ENCODE peak calls at places on chromosomes 1 and 21, in nine cellular contexts. One of them, this sample, is unnamed.

GRCh38 chr21:43850728-43851295 is 14.2 kb upstream of the AGPAT3 start:
- DNase-seq in A172: no peak
- DNase-seq in HFFc6: no peak
- DNase-seq in WERI-Rb-1: no peak
- DNase-seq in HepG2: no peak
- DNase-seq in naive thymus-derived CD4-positive, alpha-beta T cell: no peak
- DNase-seq in SK-N-SH: no peak
- DNase-seq in dermis blood vessel endothelial cell: no peak
- DNase-seq in hypothalamus: no peak
- DNase-seq in this sample: no peak

GRCh38 chr1:101250219-101250618 is 13.4 kb downstream of the S1PR1 start:
- DNase-seq in A172: no peak
- DNase-seq in HFFc6: no peak
- DNase-seq in WERI-Rb-1: no peak
- DNase-seq in HepG2: no peak
- DNase-seq in naive thymus-derived CD4-positive, alpha-beta T cell: no peak
- DNase-seq in SK-N-SH: no peak
- DNase-seq in dermis blood vessel endothelial cell: peak; percentile 42
- DNase-seq in hypothalamus: no peak
- DNase-seq in this sample: no peak

GRCh38 chr1:27099154-27099903 is 55.6 kb downstream of the SLC9A1 start:
- DNase-seq in A172: peak; percentile 68
- DNase-seq in HFFc6: peak; percentile 90
- DNase-seq in WERI-Rb-1: peak; percentile 80
- DNase-seq in HepG2: peak; percentile 55
- DNase-seq in naive thymus-derived CD4-positive, alpha-beta T cell: no peak
- DNase-seq in SK-N-SH: peak; percentile 62
- DNase-seq in dermis blood vessel endothelial cell: no peak
- DNase-seq in hypothalamus: no peak
- DNase-seq in this sample: no peak

GRCh38 chr1:43938383-43938782 is 4.8 kb downstream of the ARTN start:
- DNase-seq in A172: no peak
- DNase-seq in HFFc6: no peak
- DNase-seq in WERI-Rb-1: no peak
- DNase-seq in HepG2: no peak
- DNase-seq in naive thymus-derived CD4-positive, alpha-beta T cell: no peak
- DNase-seq in SK-N-SH: no peak
- DNase-seq in dermis blood vessel endothelial cell: no peak
- DNase-seq in hypothalamus: no peak
- DNase-seq in this sample: no peak

GRCh38 chr1:76949503-76949902 is 82.2 kb downstream of the ST6GALNAC5 start:
- DNase-seq in A172: peak; percentile 46
- DNase-seq in HFFc6: peak; percentile 83
- DNase-seq in WERI-Rb-1: no peak
- DNase-seq in HepG2: no peak
- DNase-seq in naive thymus-derived CD4-positive, alpha-beta T cell: no peak
- DNase-seq in SK-N-SH: no peak
- DNase-seq in dermis blood vessel endothelial cell: no peak
- DNase-seq in hypothalamus: no peak
- DNase-seq in this sample: no peak

GRCh38 chr1:22972760-22973159 is at the start of gene LACTBL1:
- DNase-seq in A172: no peak
- DNase-seq in HFFc6: no peak
- DNase-seq in WERI-Rb-1: peak; percentile 76
- DNase-seq in HepG2: no peak
- DNase-seq in naive thymus-derived CD4-positive, alpha-beta T cell: no peak
- DNase-seq in SK-N-SH: no peak
- DNase-seq in dermis blood vessel endothelial cell: no peak
- DNase-seq in hypothalamus: no peak
- DNase-seq in this sample: no peak

GRCh38 chr1:207026177-207026576 is 6.4 kb downstream of the C1orf116 start:
- DNase-seq in A172: peak; percentile 41
- DNase-seq in HFFc6: peak; percentile 54
- DNase-seq in WERI-Rb-1: no peak
- DNase-seq in HepG2: no peak
- DNase-seq in naive thymus-derived CD4-positive, alpha-beta T cell: no peak
- DNase-seq in SK-N-SH: no peak
- DNase-seq in dermis blood vessel endothelial cell: no peak
- DNase-seq in hypothalamus: no peak
- DNase-seq in this sample: peak; percentile 15

GRCh38 chr1:222754386-222755139 is 17.6 kb downstream of the FAM177B start:
- DNase-seq in A172: peak; percentile 91
- DNase-seq in HFFc6: peak; percentile 99
- DNase-seq in WERI-Rb-1: no peak
- DNase-seq in HepG2: no peak
- DNase-seq in naive thymus-derived CD4-positive, alpha-beta T cell: no peak
- DNase-seq in SK-N-SH: no peak
- DNase-seq in dermis blood vessel endothelial cell: no peak
- DNase-seq in hypothalamus: no peak
- DNase-seq in this sample: peak; percentile 74

GRCh38 chr1:57350619-57351018 is 73.2 kb downstream of the DAB1 start:
- DNase-seq in A172: no peak
- DNase-seq in HFFc6: no peak
- DNase-seq in WERI-Rb-1: no peak
- DNase-seq in HepG2: no peak
- DNase-seq in naive thymus-derived CD4-positive, alpha-beta T cell: no peak
- DNase-seq in SK-N-SH: no peak
- DNase-seq in dermis blood vessel endothelial cell: no peak
- DNase-seq in hypothalamus: no peak
- DNase-seq in this sample: no peak

GRCh38 chr1:214503553-214503952 is 47.8 kb downstream of the PTPN14 start:
- DNase-seq in A172: no peak
- DNase-seq in HFFc6: no peak
- DNase-seq in WERI-Rb-1: no peak
- DNase-seq in HepG2: peak; percentile 11
- DNase-seq in naive thymus-derived CD4-positive, alpha-beta T cell: no peak
- DNase-seq in SK-N-SH: no peak
- DNase-seq in dermis blood vessel endothelial cell: peak; percentile 20
- DNase-seq in hypothalamus: no peak
- DNase-seq in this sample: no peak

GRCh38 chr1:229238231-229238630 is 32.7 kb upstream of the RAB4A start:
- DNase-seq in A172: no peak
- DNase-seq in HFFc6: no peak
- DNase-seq in WERI-Rb-1: no peak
- DNase-seq in HepG2: no peak
- DNase-seq in naive thymus-derived CD4-positive, alpha-beta T cell: no peak
- DNase-seq in SK-N-SH: no peak
- DNase-seq in dermis blood vessel endothelial cell: no peak
- DNase-seq in hypothalamus: no peak
- DNase-seq in this sample: no peak

GRCh38 chr1:7613106-7613850 is 157.8 kb upstream of the VAMP3 start:
- DNase-seq in A172: peak; percentile 22
- DNase-seq in HFFc6: no peak
- DNase-seq in WERI-Rb-1: no peak
- DNase-seq in HepG2: no peak
- DNase-seq in naive thymus-derived CD4-positive, alpha-beta T cell: no peak
- DNase-seq in SK-N-SH: no peak
- DNase-seq in dermis blood vessel endothelial cell: no peak
- DNase-seq in hypothalamus: no peak
- DNase-seq in this sample: no peak

GRCh38 chr1:81802601-81803422 is 2.1 kb downstream of the ADGRL2 start:
- DNase-seq in A172: no peak
- DNase-seq in HFFc6: peak; percentile 33
- DNase-seq in WERI-Rb-1: peak; percentile 49
- DNase-seq in HepG2: no peak
- DNase-seq in naive thymus-derived CD4-positive, alpha-beta T cell: no peak
- DNase-seq in SK-N-SH: peak; percentile 77
- DNase-seq in dermis blood vessel endothelial cell: peak; percentile 85
- DNase-seq in hypothalamus: peak; percentile 48
- DNase-seq in this sample: no peak

GRCh38 chr1:159930216-159930615 is 4.9 kb upstream of the TAGLN2 start:
- DNase-seq in A172: no peak
- DNase-seq in HFFc6: no peak
- DNase-seq in WERI-Rb-1: no peak
- DNase-seq in HepG2: no peak
- DNase-seq in naive thymus-derived CD4-positive, alpha-beta T cell: no peak
- DNase-seq in SK-N-SH: no peak
- DNase-seq in dermis blood vessel endothelial cell: no peak
- DNase-seq in hypothalamus: no peak
- DNase-seq in this sample: no peak

GRCh38 chr1:38444311-38444710 is 397.7 kb upstream of the POU3F1 start:
- DNase-seq in A172: peak; percentile 75
- DNase-seq in HFFc6: peak; percentile 18
- DNase-seq in WERI-Rb-1: no peak
- DNase-seq in HepG2: no peak
- DNase-seq in naive thymus-derived CD4-positive, alpha-beta T cell: no peak
- DNase-seq in SK-N-SH: no peak
- DNase-seq in dermis blood vessel endothelial cell: no peak
- DNase-seq in hypothalamus: no peak
- DNase-seq in this sample: no peak

GRCh38 chr1:177737456-177737855 is 232.4 kb downstream of the SEC16B start:
- DNase-seq in A172: no peak
- DNase-seq in HFFc6: no peak
- DNase-seq in WERI-Rb-1: no peak
- DNase-seq in HepG2: no peak
- DNase-seq in naive thymus-derived CD4-positive, alpha-beta T cell: no peak
- DNase-seq in SK-N-SH: no peak
- DNase-seq in dermis blood vessel endothelial cell: no peak
- DNase-seq in hypothalamus: no peak
- DNase-seq in this sample: no peak

GRCh38 chr1:61482170-61482569 is 242.8 kb downstream of the TM2D1 start:
- DNase-seq in A172: no peak
- DNase-seq in HFFc6: no peak
- DNase-seq in WERI-Rb-1: no peak
- DNase-seq in HepG2: no peak
- DNase-seq in naive thymus-derived CD4-positive, alpha-beta T cell: no peak
- DNase-seq in SK-N-SH: no peak
- DNase-seq in dermis blood vessel endothelial cell: no peak
- DNase-seq in hypothalamus: no peak
- DNase-seq in this sample: no peak

GRCh38 chr21:43321111-43321510 is 105.8 kb downstream of the SIK1 start:
- DNase-seq in A172: peak; percentile 43
- DNase-seq in HFFc6: no peak
- DNase-seq in WERI-Rb-1: no peak
- DNase-seq in HepG2: no peak
- DNase-seq in naive thymus-derived CD4-positive, alpha-beta T cell: no peak
- DNase-seq in SK-N-SH: no peak
- DNase-seq in dermis blood vessel endothelial cell: no peak
- DNase-seq in hypothalamus: no peak
- DNase-seq in this sample: no peak

GRCh38 chr1:88777604-88778149 is 93.6 kb downstream of the PKN2 start:
- DNase-seq in A172: no peak
- DNase-seq in HFFc6: no peak
- DNase-seq in WERI-Rb-1: no peak
- DNase-seq in HepG2: no peak
- DNase-seq in naive thymus-derived CD4-positive, alpha-beta T cell: no peak
- DNase-seq in SK-N-SH: no peak
- DNase-seq in dermis blood vessel endothelial cell: no peak
- DNase-seq in hypothalamus: no peak
- DNase-seq in this sample: no peak

GRCh38 chr1:221182791-221183533 is 303.7 kb downstream of the HLX start:
- DNase-seq in A172: no peak
- DNase-seq in HFFc6: no peak
- DNase-seq in WERI-Rb-1: no peak
- DNase-seq in HepG2: no peak
- DNase-seq in naive thymus-derived CD4-positive, alpha-beta T cell: no peak
- DNase-seq in SK-N-SH: no peak
- DNase-seq in dermis blood vessel endothelial cell: no peak
- DNase-seq in hypothalamus: no peak
- DNase-seq in this sample: no peak

GRCh38 chr1:182615468-182616129 is 11.4 kb upstream of the RGS16 start:
- DNase-seq in A172: peak; percentile 59
- DNase-seq in HFFc6: no peak
- DNase-seq in WERI-Rb-1: peak; percentile 62
- DNase-seq in HepG2: no peak
- DNase-seq in naive thymus-derived CD4-positive, alpha-beta T cell: no peak
- DNase-seq in SK-N-SH: peak; percentile 38
- DNase-seq in dermis blood vessel endothelial cell: no peak
- DNase-seq in hypothalamus: peak; percentile 31
- DNase-seq in this sample: peak; percentile 67

GRCh38 chr1:4652631-4653327 is 1.6 kb upstream of the AJAP1 start:
- DNase-seq in A172: no peak
- DNase-seq in HFFc6: peak; percentile 1
- DNase-seq in WERI-Rb-1: peak; percentile 63
- DNase-seq in HepG2: peak; percentile 16
- DNase-seq in naive thymus-derived CD4-positive, alpha-beta T cell: peak; percentile 5
- DNase-seq in SK-N-SH: peak; percentile 92
- DNase-seq in dermis blood vessel endothelial cell: peak; percentile 71
- DNase-seq in hypothalamus: peak; percentile 78
- DNase-seq in this sample: no peak

GRCh38 chr1:32828341-32828740 is 10.9 kb downstream of the S100PBP start:
- DNase-seq in A172: no peak
- DNase-seq in HFFc6: peak; percentile 36
- DNase-seq in WERI-Rb-1: no peak
- DNase-seq in HepG2: peak; percentile 39
- DNase-seq in naive thymus-derived CD4-positive, alpha-beta T cell: no peak
- DNase-seq in SK-N-SH: peak; percentile 37
- DNase-seq in dermis blood vessel endothelial cell: peak; percentile 41
- DNase-seq in hypothalamus: no peak
- DNase-seq in this sample: no peak

GRCh38 chr1:21931171-21932093 is 5.7 kb downstream of the HSPG2 start:
- DNase-seq in A172: peak; percentile 67
- DNase-seq in HFFc6: peak; percentile 91
- DNase-seq in WERI-Rb-1: no peak
- DNase-seq in HepG2: peak; percentile 91
- DNase-seq in naive thymus-derived CD4-positive, alpha-beta T cell: no peak
- DNase-seq in SK-N-SH: no peak
- DNase-seq in dermis blood vessel endothelial cell: peak; percentile 66
- DNase-seq in hypothalamus: no peak
- DNase-seq in this sample: no peak

GRCh38 chr1:205102404-205102803 is 18.1 kb upstream of the TMEM81 start:
- DNase-seq in A172: no peak
- DNase-seq in HFFc6: no peak
- DNase-seq in WERI-Rb-1: no peak
- DNase-seq in HepG2: no peak
- DNase-seq in naive thymus-derived CD4-positive, alpha-beta T cell: no peak
- DNase-seq in SK-N-SH: no peak
- DNase-seq in dermis blood vessel endothelial cell: no peak
- DNase-seq in hypothalamus: no peak
- DNase-seq in this sample: no peak

GRCh38 chr1:38454236-38454635 is 405.3 kb downstream of the RRAGC start:
- DNase-seq in A172: peak; percentile 12
- DNase-seq in HFFc6: no peak
- DNase-seq in WERI-Rb-1: peak; percentile 26
- DNase-seq in HepG2: no peak
- DNase-seq in naive thymus-derived CD4-positive, alpha-beta T cell: no peak
- DNase-seq in SK-N-SH: no peak
- DNase-seq in dermis blood vessel endothelial cell: peak; percentile 7
- DNase-seq in hypothalamus: no peak
- DNase-seq in this sample: no peak

GRCh38 chr1:150235436-150235851 is 468 bp downstream of the ANP32E start:
- DNase-seq in A172: peak; percentile 49
- DNase-seq in HFFc6: no peak
- DNase-seq in WERI-Rb-1: peak; percentile 46
- DNase-seq in HepG2: no peak
- DNase-seq in naive thymus-derived CD4-positive, alpha-beta T cell: peak; percentile 18
- DNase-seq in SK-N-SH: peak; percentile 64
- DNase-seq in dermis blood vessel endothelial cell: peak; percentile 38
- DNase-seq in hypothalamus: no peak
- DNase-seq in this sample: no peak

GRCh38 chr1:168760241-168760640 is 31.2 kb upstream of the DPT start:
- DNase-seq in A172: no peak
- DNase-seq in HFFc6: no peak
- DNase-seq in WERI-Rb-1: no peak
- DNase-seq in HepG2: no peak
- DNase-seq in naive thymus-derived CD4-positive, alpha-beta T cell: no peak
- DNase-seq in SK-N-SH: no peak
- DNase-seq in dermis blood vessel endothelial cell: no peak
- DNase-seq in hypothalamus: no peak
- DNase-seq in this sample: no peak

GRCh38 chr1:183391863-183392262 is 26.3 kb downstream of the NMNAT2 start:
- DNase-seq in A172: no peak
- DNase-seq in HFFc6: no peak
- DNase-seq in WERI-Rb-1: no peak
- DNase-seq in HepG2: no peak
- DNase-seq in naive thymus-derived CD4-positive, alpha-beta T cell: no peak
- DNase-seq in SK-N-SH: no peak
- DNase-seq in dermis blood vessel endothelial cell: no peak
- DNase-seq in hypothalamus: no peak
- DNase-seq in this sample: no peak

GRCh38 chr1:97145321-97145956 is 423.9 kb downstream of the PTBP2 start:
- DNase-seq in A172: peak; percentile 86
- DNase-seq in HFFc6: peak; percentile 64
- DNase-seq in WERI-Rb-1: no peak
- DNase-seq in HepG2: no peak
- DNase-seq in naive thymus-derived CD4-positive, alpha-beta T cell: no peak
- DNase-seq in SK-N-SH: no peak
- DNase-seq in dermis blood vessel endothelial cell: peak; percentile 59
- DNase-seq in hypothalamus: peak; percentile 38
- DNase-seq in this sample: peak; percentile 99

This sample was measured in pons.